ENCODE peak calls at places on chromosomes 13 and 19, in eight cellular contexts. E is HepG2, U is K562, A is IMR-90, C is H1, J is A549, V is SK-N-SH, G is GM12878. R is an unnamed sample.

GRCh38 chr13:22014469-22014868 is 343.6 kb downstream of the FGF9 start:
- DNase-seq in G (no peak), V (no peak), C (no peak), J (no peak), A (no peak), E (no peak), U (no peak), R (no peak)

GRCh38 chr13:43880930-43881329 is 1.2 kb downstream of the LACC1 start:
- DNase-seq in C (no peak), J (no peak), A (no peak), G (no peak), U (no peak), E (no peak), V (no peak), R (no peak)

GRCh38 chr13:101309014-101309619 is 107.2 kb downstream of the NALCN start:
- DNase-seq in A (peak), C (no peak), J (no peak), G (no peak), U (no peak), V (no peak), E (no peak), R (no peak)

GRCh38 chr13:113936166-113936565 is 37.7 kb downstream of the C13orf46 start:
- DNase-seq in E (no peak), G (no peak), C (no peak), J (no peak), U (no peak), V (peak), A (no peak), R (no peak)

GRCh38 chr13:90055121-90055520 is 1292.4 kb upstream of the MIR17HG start:
- DNase-seq in J (no peak), G (no peak), V (no peak), U (no peak), A (no peak), C (no peak), E (no peak), R (peak)

GRCh38 chr13:44703371-44703770 is 127.2 kb upstream of the TSC22D1 start:
- DNase-seq in A (peak), V (no peak), E (no peak), U (no peak), J (no peak), G (no peak), C (no peak), R (no peak)

GRCh38 chr13:80342541-80343371 is 1.8 kb upstream of the SPRY2 start:
- DNase-seq in V (peak), C (peak), J (no peak), A (peak), U (peak), E (peak), G (no peak), R (no peak)

GRCh38 chr13:71867101-71867814 is at the start of gene DACH1:
- DNase-seq in G (no peak), A (peak), U (peak), C (peak), J (no peak), V (peak), E (peak), R (no peak)

GRCh38 chr13:36837354-36838092 is 18.5 kb downstream of the RFXAP start:
- DNase-seq in A (no peak), E (no peak), V (no peak), J (no peak), G (no peak), C (no peak), U (no peak), R (no peak)

GRCh38 chr19:54041969-54042606 is 21.6 kb downstream of the VSTM1 start:
- DNase-seq in E (no peak), U (no peak), A (no peak), J (no peak), V (no peak), G (no peak), C (no peak), R (no peak)

GRCh38 chr19:33248954-33249613 is 23.4 kb upstream of the SLC7A10 start:
- DNase-seq in C (no peak), J (peak), G (no peak), U (no peak), A (no peak), E (peak), V (peak), R (no peak)

GRCh38 chr19:5832527-5833216 is 6.8 kb downstream of the FUT6 start:
- DNase-seq in G (no peak), E (no peak), J (no peak), A (no peak), U (no peak), C (no peak), V (peak), R (no peak)

GRCh38 chr13:88124142-88124541 is 453.0 kb downstream of the SLITRK5 start:
- DNase-seq in G (no peak), A (no peak), J (no peak), U (no peak), V (no peak), C (no peak), E (no peak), R (no peak)

GRCh38 chr13:78981913-78982312 is 323.0 kb upstream of the OBI1 start:
- DNase-seq in C (no peak), G (no peak), V (no peak), E (no peak), A (no peak), J (no peak), U (no peak), R (no peak)

GRCh38 chr13:95154441-95154886 is 146.8 kb downstream of the ABCC4 start:
- DNase-seq in J (no peak), V (no peak), A (no peak), G (no peak), C (no peak), E (no peak), U (no peak), R (no peak)

GRCh38 chr13:75236774-75237173 is 245.2 kb downstream of the TBC1D4 start:
- DNase-seq in V (no peak), G (no peak), U (no peak), A (no peak), E (no peak), C (no peak), J (no peak), R (no peak)

GRCh38 chr13:95300625-95301134 is 571 bp downstream of the ABCC4 start:
- DNase-seq in J (peak), C (peak), G (no peak), E (peak), U (peak), A (peak), V (peak), R (peak)

GRCh38 chr19:42114412-42114811 is 17.8 kb downstream of the POU2F2 start:
- DNase-seq in G (peak), C (no peak), U (no peak), J (no peak), A (no peak), V (no peak), E (no peak), R (no peak)

GRCh38 chr13:111850976-111851375 is 216.0 kb upstream of the SOX1 start:
- DNase-seq in C (peak), U (no peak), E (no peak), A (no peak), J (no peak), G (no peak), V (no peak), R (no peak)

GRCh38 chr19:5956323-5956722 is 21.6 kb downstream of the RANBP3 start:
- DNase-seq in E (no peak), A (no peak), V (no peak), G (no peak), C (no peak), U (no peak), J (no peak), R (no peak)

GRCh38 chr19:12720851-12721655 is 2.7 kb downstream of the TNPO2 start:
- DNase-seq in C (peak), J (no peak), U (peak), G (no peak), V (peak), A (no peak), E (no peak), R (no peak)

GRCh38 chr19:35063940-35064818 is 22.7 kb downstream of the HPN start:
- DNase-seq in E (no peak), V (no peak), C (no peak), A (peak), J (no peak), G (no peak), U (no peak), R (no peak)

GRCh38 chr19:10603873-10604459 is 16.9 kb upstream of the AP1M2 start:
- DNase-seq in C (no peak), U (no peak), V (peak), G (peak), J (no peak), A (no peak), E (no peak), R (no peak)

GRCh38 chr13:98050041-98050466 is 92.8 kb upstream of the FARP1 start:
- DNase-seq in J (no peak), G (no peak), V (peak), E (peak), C (no peak), A (peak), U (no peak), R (no peak)

GRCh38 chr13:101489635-101490034 is 37.2 kb downstream of the ITGBL1 start:
- DNase-seq in E (no peak), V (no peak), G (no peak), A (peak), C (no peak), U (no peak), J (no peak), R (no peak)

GRCh38 chr19:42422576-42423461 is 4.4 kb downstream of the LIPE start:
- DNase-seq in G (no peak), E (peak), A (no peak), C (no peak), U (no peak), J (no peak), V (peak), R (no peak)

GRCh38 chr19:29098863-29099481 is 114.0 kb downstream of the UQCRFS1 start:
- DNase-seq in A (peak), E (no peak), U (peak), V (no peak), G (no peak), C (no peak), J (peak), R (no peak)

GRCh38 chr19:46426506-46427162 is 2.1 kb downstream of the PNMA8C start:
- DNase-seq in E (peak), G (no peak), V (peak), C (peak), A (peak), J (peak), U (peak), R (no peak)

GRCh38 chr19:11291991-11292390 is 4.0 kb upstream of the TSPAN16 start:
- DNase-seq in U (no peak), V (no peak), E (no peak), A (no peak), G (no peak), J (no peak), C (no peak), R (no peak)

GRCh38 chr19:21559444-21559843 is 54.0 kb downstream of the ZNF429 start:
- DNase-seq in J (no peak), U (no peak), C (no peak), E (no peak), G (no peak), V (no peak), A (no peak), R (no peak)
- TF ChIP-seq RAD21 in J (no peak), U (no peak), C (no peak), E (no peak), G (no peak), V (no peak), A (no peak), R (no peak)

DNA sequence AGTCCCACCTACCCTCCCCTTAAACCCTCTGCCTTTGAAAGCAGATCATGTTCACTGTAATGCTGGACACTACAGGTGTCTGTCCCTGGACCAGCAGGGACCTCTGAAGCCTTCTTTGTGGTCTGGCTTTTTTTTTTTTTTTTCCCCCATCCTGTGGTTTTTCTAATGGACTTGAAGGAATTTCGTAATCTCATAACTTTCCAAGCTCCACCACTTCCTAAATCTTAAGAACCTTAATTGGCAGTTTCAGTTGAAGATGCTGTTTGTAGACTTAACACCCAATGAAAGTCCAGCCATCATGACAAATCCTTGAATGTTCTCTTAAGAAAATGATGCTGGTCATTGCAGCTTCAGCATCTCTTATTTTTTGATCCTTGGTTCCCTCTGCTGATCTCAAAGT is 45.0 kb upstream of the LRCH1 start:
- DNase-seq in J (no peak), C (no peak), U (no peak), G (no peak), E (no peak), A (no peak), V (no peak), R (no peak)
- TF ChIP-seq RAD21 in J (no peak), C (no peak), U (no peak), G (no peak), E (no peak), A (no peak), V (no peak), R (no peak)

GRCh38 chr13:30829788-30830637 is 76.1 kb upstream of the MEDAG start:
- DNase-seq in A (no peak), J (no peak), E (peak), G (no peak), V (no peak), U (no peak), C (no peak), R (no peak)

GRCh38 chr13:30830638-30830965 is 75.5 kb upstream of the MEDAG start:
- DNase-seq in V (no peak), C (no peak), G (no peak), A (peak), U (no peak), J (no peak), E (no peak), R (peak)

GRCh38 chr13:30827578-30827925 is 78.5 kb upstream of the MEDAG start:
- DNase-seq in C (no peak), G (no peak), A (no peak), J (no peak), E (no peak), V (no peak), U (no peak), R (no peak)

GRCh38 chr13:30826911-30827577 is 79.0 kb upstream of the MEDAG start:
- DNase-seq in V (no peak), A (no peak), J (no peak), G (no peak), E (no peak), C (no peak), U (no peak), R (no peak)

GRCh38 chr13:30829145-30829544 is 76.9 kb upstream of the MEDAG start:
- DNase-seq in J (peak), A (peak), C (no peak), E (peak), U (no peak), V (no peak), G (no peak), R (peak)
- TF ChIP-seq RAD21 in J (no peak), A (peak), C (no peak), E (no peak), U (no peak), V (no peak), G (no peak), R (no peak)

GRCh38 chr19:17871032-17871877 is 490 bp upstream of the SLC5A5 start:
- DNase-seq in C (no peak), A (no peak), G (no peak), U (no peak), J (no peak), E (no peak), V (no peak), R (no peak)
- TF ChIP-seq RAD21 in C (no peak), A (no peak), G (no peak), U (no peak), J (no peak), E (no peak), V (no peak), R (no peak)

GRCh38 chr19:15101479-15102082 is 5.6 kb upstream of the SYDE1 start:
- DNase-seq in E (peak), V (peak), A (peak), J (no peak), G (no peak), U (peak), C (peak), R (peak)
- TF ChIP-seq RAD21 in E (no peak), V (peak), A (peak), J (no peak), G (peak), U (peak), C (peak), R (peak)

GRCh38 chr13:84263354-84264069 is 381.2 kb upstream of the SLITRK1 start:
- DNase-seq in E (no peak), G (peak), A (no peak), C (no peak), J (no peak), U (no peak), V (no peak), R (no peak)
- TF ChIP-seq RAD21 in E (no peak), G (no peak), A (no peak), C (no peak), J (no peak), U (no peak), V (no peak), R (no peak)